ENCODE peak calls at places on chromosomes 2 and 18, in seven cellular contexts. V, A, B, W, C, N and I are unnamed samples.

GRCh38 chr2:206392118-206392517 is 51.2 kb upstream of the ADAM23 start:
- DNase-seq in V (peak), A (peak), B (peak), W (peak), C (no peak), N (peak), I (no peak)

GRCh38 chr2:52264488-52264887 is 1232.6 kb upstream of the NRXN1 start:
- DNase-seq in V (peak), A (no peak), B (no peak), W (no peak), C (no peak), N (no peak), I (no peak)

GRCh38 chr2:236997086-236997485 is 88.6 kb upstream of the COPS8 start:
- DNase-seq in V (no peak), A (no peak), B (no peak), W (no peak), C (no peak), N (no peak), I (no peak)

GRCh38 chr18:10354241-10354811 is 100.1 kb upstream of the APCDD1 start:
- DNase-seq in V (no peak), A (no peak), B (no peak), W (no peak), C (no peak), N (no peak), I (no peak)

GRCh38 chr2:85091838-85092237 is 41.4 kb upstream of the TCF7L1 start:
- DNase-seq in V (no peak), A (no peak), B (no peak), W (no peak), C (no peak), N (no peak), I (no peak)

GRCh38 chr2:173278794-173279527 is 75.7 kb upstream of the CDCA7 start:
- DNase-seq in V (no peak), A (no peak), B (no peak), W (no peak), C (no peak), N (no peak), I (no peak)

GRCh38 chr2:99651930-99652670 is 162.3 kb upstream of the REV1 start:
- DNase-seq in V (peak), A (no peak), B (no peak), W (no peak), C (no peak), N (no peak), I (no peak)

GRCh38 chr2:239370876-239371725 is 29.7 kb downstream of the HDAC4 start:
- DNase-seq in V (no peak), A (no peak), B (no peak), W (no peak), C (no peak), N (no peak), I (no peak)

GRCh38 chr2:9846554-9846953 is 3.3 kb downstream of the TAF1B start:
- DNase-seq in V (no peak), A (no peak), B (no peak), W (no peak), C (no peak), N (no peak), I (no peak)

GRCh38 chr2:202023904-202024266 is 9.8 kb upstream of the FZD7 start:
- DNase-seq in V (no peak), A (no peak), B (no peak), W (no peak), C (no peak), N (no peak), I (no peak)

GRCh38 chr2:111534816-111535803 is 348.9 kb downstream of the ANAPC1 start:
- DNase-seq in V (peak), A (no peak), B (no peak), W (peak), C (no peak), N (no peak), I (no peak)

GRCh38 chr2:6506311-6507258 is 359.1 kb downstream of the CMPK2 start:
- DNase-seq in V (no peak), A (peak), B (no peak), W (no peak), C (no peak), N (no peak), I (no peak)

GRCh38 chr2:95057535-95058453 is 32.3 kb downstream of the MAL start:
- DNase-seq in V (no peak), A (no peak), B (no peak), W (peak), C (no peak), N (no peak), I (no peak)

GRCh38 chr2:117127680-117128079 is 686.8 kb upstream of the DDX18 start:
- DNase-seq in V (no peak), A (no peak), B (no peak), W (no peak), C (no peak), N (no peak), I (no peak)

GRCh38 chr18:76554788-76555187 is 59.7 kb upstream of the ZNF516 start:
- DNase-seq in V (no peak), A (no peak), B (no peak), W (no peak), C (no peak), N (no peak), I (no peak)

GRCh38 chr2:199738723-199739412 is 112.1 kb downstream of the FTCDNL1 start:
- DNase-seq in V (no peak), A (no peak), B (peak), W (peak), C (no peak), N (no peak), I (no peak)

GRCh38 chr2:238108423-238109201 is 8.5 kb downstream of the ESPNL start:
- DNase-seq in V (peak), A (no peak), B (no peak), W (no peak), C (peak), N (peak), I (no peak)

GRCh38 chr18:212780-213179 is 54.4 kb downstream of the USP14 start:
- DNase-seq in V (no peak), A (no peak), B (no peak), W (no peak), C (no peak), N (peak), I (no peak)

GRCh38 chr2:68789603-68790002 is 55.0 kb downstream of the ARHGAP25 start:
- DNase-seq in V (no peak), A (no peak), B (no peak), W (no peak), C (peak), N (no peak), I (no peak)

GRCh38 chr2:21096458-21096857 is 27.3 kb upstream of the TDRD15 start:
- DNase-seq in V (no peak), A (no peak), B (no peak), W (peak), C (no peak), N (no peak), I (no peak)

GRCh38 chr18:13501896-13502295 is 224.5 kb downstream of the FAM210A start:
- DNase-seq in V (no peak), A (no peak), B (no peak), W (no peak), C (peak), N (no peak), I (no peak)

GRCh38 chr2:239912171-239912937 is 112.8 kb downstream of the NDUFA10 start:
- DNase-seq in V (no peak), A (no peak), B (no peak), W (no peak), C (no peak), N (no peak), I (no peak)

GRCh38 chr2:54457326-54458023 is 1.3 kb downstream of the SPTBN1 start:
- DNase-seq in V (peak), A (no peak), B (peak), W (peak), C (no peak), N (peak), I (no peak)

GRCh38 chr2:223725494-223725893 is 111.9 kb downstream of the AP1S3 start:
- DNase-seq in V (peak), A (peak), B (peak), W (peak), C (no peak), N (peak), I (peak)

GRCh38 chr2:33477473-33478468 is 1.3 kb downstream of the RASGRP3 start:
- DNase-seq in V (no peak), A (no peak), B (no peak), W (no peak), C (no peak), N (no peak), I (peak)

GRCh38 chr18:34491719-34492118 is 218.4 kb upstream of the DTNA start:
- DNase-seq in V (no peak), A (no peak), B (no peak), W (no peak), C (no peak), N (no peak), I (no peak)

GRCh38 chr18:34494359-34494696 is 215.8 kb upstream of the DTNA start:
- DNase-seq in V (peak), A (no peak), B (no peak), W (peak), C (no peak), N (no peak), I (no peak)

GRCh38 chr18:34493099-34493544 is 217.0 kb upstream of the DTNA start:
- DNase-seq in V (peak), A (no peak), B (peak), W (peak), C (no peak), N (peak), I (no peak)

GRCh38 chr18:34493566-34494358 is 216.3 kb upstream of the DTNA start:
- DNase-seq in V (peak), A (no peak), B (no peak), W (peak), C (no peak), N (peak), I (no peak)

GRCh38 chr18:34492652-34493051 is 217.4 kb upstream of the DTNA start:
- DNase-seq in V (peak), A (no peak), B (no peak), W (peak), C (no peak), N (peak), I (no peak)
- TF ChIP-seq REST in V (no peak), A (no peak), B (no peak), W (no peak), C (no peak), N (no peak), I (no peak)

GRCh38 chr2:133292267-133292666 is 276.0 kb downstream of the NCKAP5 start:
- DNase-seq in V (no peak), A (no peak), B (no peak), W (no peak), C (no peak), N (no peak), I (no peak)

GRCh38 chr2:133287709-133288108 is 280.6 kb downstream of the NCKAP5 start:
- DNase-seq in V (no peak), A (no peak), B (no peak), W (no peak), C (no peak), N (no peak), I (no peak)

GRCh38 chr2:133296396-133296795 is 271.9 kb downstream of the NCKAP5 start:
- DNase-seq in V (no peak), A (no peak), B (no peak), W (no peak), C (no peak), N (no peak), I (no peak)

GRCh38 chr2:133293544-133294270 is 274.6 kb downstream of the NCKAP5 start:
- DNase-seq in V (no peak), A (no peak), B (no peak), W (no peak), C (no peak), N (no peak), I (no peak)
- TF ChIP-seq REST in V (no peak), A (no peak), B (no peak), W (no peak), C (no peak), N (no peak), I (no peak)

DNA sequence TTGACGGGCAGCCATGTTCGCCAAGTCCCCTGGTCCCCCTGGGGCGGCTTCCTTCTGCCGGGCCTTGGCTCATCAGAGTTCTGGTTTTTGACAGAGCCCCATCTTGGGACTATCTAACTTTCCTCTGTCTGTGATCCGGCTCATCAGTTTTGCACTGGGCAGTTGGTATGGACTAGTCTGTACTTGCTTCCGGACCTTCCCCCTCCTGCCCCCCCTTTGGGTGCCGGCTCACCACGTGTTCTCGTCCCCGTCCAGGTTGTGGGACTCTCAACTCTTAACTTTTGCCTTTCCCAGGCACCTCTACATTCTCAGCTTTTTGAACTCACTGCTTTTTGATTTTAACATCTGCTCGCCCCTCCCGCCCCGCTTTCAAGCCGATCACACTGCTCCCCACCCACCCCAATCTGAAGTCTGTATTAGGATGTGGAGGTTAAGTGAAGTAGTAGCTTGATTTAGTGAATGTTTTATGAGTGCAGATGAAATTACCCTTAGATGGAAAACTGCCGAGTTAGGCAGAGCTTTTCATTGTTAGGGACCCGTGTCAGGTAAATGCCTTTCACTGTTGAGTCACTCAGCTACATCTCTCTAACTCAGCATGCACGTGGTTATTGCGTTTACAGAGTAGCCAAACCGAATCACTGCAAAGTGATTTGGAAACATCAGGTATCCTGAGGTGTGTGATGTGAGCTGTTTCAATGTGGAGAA is 874 bp downstream of the WDR43 start:
- DNase-seq in V (peak), A (no peak), B (peak), W (peak), C (no peak), N (no peak), I (no peak)
- TF ChIP-seq REST in V (no peak), A (no peak), B (no peak), W (no peak), C (no peak), N (no peak), I (no peak)

GRCh38 chr2:216696751-216697560 is 1.6 kb upstream of the IGFBP5 start:
- DNase-seq in V (peak), A (peak), B (peak), W (no peak), C (no peak), N (no peak), I (no peak)
- TF ChIP-seq REST in V (no peak), A (no peak), B (no peak), W (no peak), C (no peak), N (no peak), I (no peak)

DNA sequence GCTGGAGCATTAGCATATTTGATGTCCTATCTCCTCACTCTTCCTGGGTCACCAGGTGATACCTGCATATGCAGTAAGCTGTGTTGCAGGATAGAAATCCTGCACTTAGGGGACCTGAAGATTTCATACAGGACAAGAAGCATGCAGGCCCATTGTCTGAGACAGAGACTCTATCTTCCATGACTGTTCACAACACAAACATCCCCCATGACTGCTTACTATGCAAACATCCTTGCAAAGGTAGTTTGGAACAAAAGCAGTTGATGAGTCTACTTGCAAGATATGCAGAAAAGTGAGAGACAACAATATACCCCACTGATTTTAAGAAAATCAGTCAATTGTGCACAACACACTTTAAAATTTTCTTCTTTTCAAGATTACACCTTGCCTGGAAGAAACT is 108.6 kb upstream of the ZEB2 start:
- DNase-seq in V (no peak), A (no peak), B (no peak), W (no peak), C (no peak), N (no peak), I (no peak)
- TF ChIP-seq REST in V (no peak), A (no peak), B (no peak), W (no peak), C (no peak), N (no peak), I (no peak)

GRCh38 chr18:49368876-49369440 is 91.5 kb downstream of the DYM start:
- DNase-seq in V (peak), A (no peak), B (no peak), W (peak), C (no peak), N (no peak), I (no peak)
- TF ChIP-seq REST in V (no peak), A (no peak), B (no peak), W (no peak), C (no peak), N (no peak), I (no peak)

DNA sequence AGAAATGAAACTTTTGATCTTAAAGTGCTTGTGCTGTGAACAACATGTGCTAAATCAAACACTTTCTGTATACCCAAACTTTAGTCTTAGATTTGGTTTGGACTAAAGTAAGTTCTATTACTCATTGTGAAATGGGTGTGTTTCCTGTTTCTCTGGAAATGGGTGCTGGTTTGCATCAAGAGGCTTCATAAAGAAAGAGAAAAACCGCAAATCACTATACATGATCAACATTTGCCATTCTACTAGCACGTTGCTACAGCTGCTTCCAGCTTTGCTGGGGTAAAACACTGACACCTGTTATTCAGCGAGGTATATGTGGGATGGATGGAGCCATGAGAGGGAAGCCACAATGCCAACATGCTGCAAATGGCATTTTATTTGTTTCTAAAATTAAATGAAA is 547.0 kb upstream of the ACVR2A start:
- DNase-seq in V (no peak), A (no peak), B (no peak), W (no peak), C (peak), N (no peak), I (no peak)
- TF ChIP-seq REST in V (no peak), A (no peak), B (no peak), W (no peak), C (no peak), N (no peak), I (no peak)

GRCh38 chr2:24724111-24724775 is 68.9 kb downstream of the PTRHD1 start:
- DNase-seq in V (no peak), A (no peak), B (no peak), W (no peak), C (no peak), N (no peak), I (no peak)
- TF ChIP-seq REST in V (no peak), A (no peak), B (no peak), W (no peak), C (no peak), N (no peak), I (no peak)

GRCh38 chr18:44725300-44726096 is 44.8 kb downstream of the SETBP1 start:
- DNase-seq in V (no peak), A (no peak), B (no peak), W (no peak), C (peak), N (no peak), I (no peak)

GRCh38 chr18:44719519-44720060 is 38.9 kb downstream of the SETBP1 start:
- DNase-seq in V (no peak), A (no peak), B (no peak), W (no peak), C (no peak), N (no peak), I (no peak)

GRCh38 chr18:44727291-44727690 is 46.6 kb downstream of the SETBP1 start:
- DNase-seq in V (no peak), A (no peak), B (no peak), W (no peak), C (no peak), N (no peak), I (no peak)

GRCh38 chr18:44723973-44724778 is 43.5 kb downstream of the SETBP1 start:
- DNase-seq in V (peak), A (no peak), B (no peak), W (no peak), C (no peak), N (no peak), I (no peak)

DNA sequence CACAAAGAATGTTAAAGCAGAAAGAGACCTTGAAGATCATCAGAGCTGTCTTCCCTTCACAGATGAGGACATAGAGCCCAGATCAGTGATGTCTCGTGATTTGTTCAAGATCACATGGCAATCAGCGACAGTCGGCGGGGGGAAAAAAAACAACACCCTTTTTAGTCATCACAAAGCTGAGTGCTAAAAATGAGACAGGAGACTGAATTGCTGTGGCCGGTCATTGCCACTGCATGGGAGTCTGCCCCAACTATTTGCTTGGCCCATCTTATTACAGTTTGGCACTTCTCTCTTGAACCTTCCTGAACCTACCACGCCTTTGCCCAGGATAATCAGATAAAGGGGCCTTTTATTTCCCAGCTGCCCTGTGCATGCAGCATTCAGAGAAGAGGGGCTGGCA is 42.7 kb downstream of the SETBP1 start:
- DNase-seq in V (no peak), A (no peak), B (no peak), W (no peak), C (no peak), N (no peak), I (no peak)
- TF ChIP-seq REST in V (no peak), A (no peak), B (no peak), W (no peak), C (no peak), N (no peak), I (no peak)

GRCh38 chr2:3639015-3639630 is 18.9 kb upstream of the ALLC start:
- DNase-seq in V (no peak), A (no peak), B (no peak), W (no peak), C (no peak), N (no peak), I (no peak)
- TF ChIP-seq REST in V (no peak), A (no peak), B (no peak), W (no peak), C (no peak), N (no peak), I (no peak)